ENCODE peak calls at places on chromosome 19, in five cellular contexts. B is SK-N-SH, S is HEK293T, E is HepG2, X is GM12878. J is an unnamed sample.

GRCh38 chr19:39253374-39254149 is 4.9 kb upstream of the IFNL4 start:
- DNase-seq in B (no peak), S (no peak), E (no peak), X (no peak), J (no peak)

GRCh38 chr19:8322638-8322997 is 1.3 kb downstream of the RPS28 start:
- DNase-seq in B (no peak), S (no peak), E (no peak), X (no peak), J (no peak)

GRCh38 chr19:45528744-45529453 is 21.6 kb downstream of the VASP start:
- DNase-seq in B (no peak), S (no peak), E (no peak), X (no peak), J (peak)

GRCh38 chr19:18660051-18660910 is 23.2 kb upstream of the CRTC1 start:
- DNase-seq in B (no peak), S (no peak), E (no peak), X (no peak), J (peak)

GRCh38 chr19:6091771-6092291 is 18.5 kb downstream of the RFX2 start:
- DNase-seq in B (no peak), S (no peak), E (no peak), X (no peak), J (no peak)

GRCh38 chr19:1279782-1280341 is 4.5 kb downstream of the FAM174C start:
- DNase-seq in B (peak), S (peak), E (peak), X (no peak), J (peak)

GRCh38 chr19:31110331-31110730 is 238.9 kb downstream of the TSHZ3 start:
- DNase-seq in B (peak), S (no peak), E (no peak), X (no peak), J (peak)

GRCh38 chr19:39138221-39139211 is 12.9 kb downstream of the PAK4 start:
- DNase-seq in B (peak), S (no peak), E (no peak), X (no peak), J (no peak)

GRCh38 chr19:20664917-20665781 is 3.8 kb upstream of the ZNF626 start:
- DNase-seq in B (no peak), S (no peak), E (peak), X (no peak), J (no peak)

GRCh38 chr19:1510807-1511206 is 2.0 kb downstream of the ADAMTSL5 start:
- DNase-seq in B (no peak), S (no peak), E (no peak), X (no peak), J (no peak)

GRCh38 chr19:46492841-46493235 is 2.8 kb downstream of the PNMA8B start:
- DNase-seq in B (peak), S (no peak), E (no peak), X (no peak), J (no peak)

GRCh38 chr19:584240-585001 is 5.3 kb upstream of the HCN2 start:
- DNase-seq in B (peak), S (peak), E (no peak), X (no peak), J (peak)

GRCh38 chr19:39182174-39182505 is 14.6 kb upstream of the NCCRP1 start:
- DNase-seq in B (no peak), S (no peak), E (no peak), X (no peak), J (no peak)

GRCh38 chr19:45345506-45345860 is 4.9 kb downstream of the KLC3 start:
- DNase-seq in B (no peak), S (no peak), E (no peak), X (no peak), J (no peak)

GRCh38 chr19:33904681-33905080 is 108.0 kb downstream of the KCTD15 start:
- DNase-seq in B (peak), S (no peak), E (peak), X (no peak), J (no peak)

GRCh38 chr19:10363789-10364281 is 16.5 kb downstream of the TYK2 start:
- DNase-seq in B (no peak), S (no peak), E (no peak), X (no peak), J (no peak)

GRCh38 chr19:19217110-19217509 is 5.4 kb downstream of the NCAN start:
- DNase-seq in B (peak), S (no peak), E (peak), X (no peak), J (peak)

GRCh38 chr19:10001899-10002298 is 8.4 kb downstream of the COL5A3 start:
- DNase-seq in B (no peak), S (peak), E (peak), X (no peak), J (peak)

GRCh38 chr19:53644061-53644816 is 12.4 kb downstream of the DPRX start:
- DNase-seq in B (no peak), S (no peak), E (no peak), X (no peak), J (no peak)

GRCh38 chr19:7506385-7507328 is 9.2 kb upstream of the ZNF358 start:
- DNase-seq in B (peak), S (peak), E (peak), X (no peak), J (peak)

GRCh38 chr19:2726904-2727639 is 5.9 kb upstream of the DIRAS1 start:
- DNase-seq in B (peak), S (no peak), E (no peak), X (no peak), J (no peak)

GRCh38 chr19:54462072-54462712 is 1.4 kb downstream of the LENG9 start:
- DNase-seq in B (no peak), S (no peak), E (no peak), X (no peak), J (peak)

GRCh38 chr19:33417751-33418150 is 44.2 kb downstream of the CEBPG start:
- DNase-seq in B (no peak), S (no peak), E (no peak), X (no peak), J (no peak)

GRCh38 chr19:13401388-13401787 is 104.9 kb downstream of the CACNA1A start:
- DNase-seq in B (no peak), S (peak), E (peak), X (no peak), J (peak)

GRCh38 chr19:38149597-38149996 is 74.4 kb downstream of the DPF1 start:
- DNase-seq in B (no peak), S (peak), E (no peak), X (no peak), J (peak)

GRCh38 chr19:370641-371330 is 26.2 kb upstream of the MIER2 start:
- DNase-seq in B (no peak), S (no peak), E (no peak), X (no peak), J (no peak)

GRCh38 chr19:1967087-1967608 is 26.2 kb downstream of the CSNK1G2 start:
- DNase-seq in B (no peak), S (no peak), E (no peak), X (no peak), J (no peak)

GRCh38 chr19:11461453-11461852 is 19.4 kb downstream of the ELAVL3 start:
- DNase-seq in B (no peak), S (no peak), E (no peak), X (no peak), J (no peak)

GRCh38 chr19:56270676-56271075 is 1.9 kb upstream of the EDDM13 start:
- DNase-seq in B (no peak), S (no peak), E (no peak), X (no peak), J (no peak)

GRCh38 chr19:12668937-12669271 is 2.3 kb downstream of the WDR83 start:
- DNase-seq in B (peak), S (no peak), E (peak), X (no peak), J (peak)

GRCh38 chr19:51971624-51972023 is 15.0 kb downstream of the ZNF350 start:
- DNase-seq in B (no peak), S (no peak), E (no peak), X (no peak), J (peak)
- TF ChIP-seq FOXM1 in B (no peak), S (no peak), E (no peak), X (no peak), J (no peak)

GRCh38 chr19:48724796-48725753 is 5.5 kb upstream of the MAMSTR start:
- DNase-seq in B (peak), S (peak), E (no peak), X (no peak), J (peak)
- TF ChIP-seq FOXM1 in B (no peak), S (no peak), E (no peak), X (no peak), J (no peak)

GRCh38 chr19:37007587-37008220 is 70.5 kb upstream of the ZNF420 start:
- DNase-seq in B (peak), S (no peak), E (no peak), X (no peak), J (peak)
- TF ChIP-seq FOXM1 in B (no peak), S (no peak), E (no peak), X (no peak), J (no peak)

DNA sequence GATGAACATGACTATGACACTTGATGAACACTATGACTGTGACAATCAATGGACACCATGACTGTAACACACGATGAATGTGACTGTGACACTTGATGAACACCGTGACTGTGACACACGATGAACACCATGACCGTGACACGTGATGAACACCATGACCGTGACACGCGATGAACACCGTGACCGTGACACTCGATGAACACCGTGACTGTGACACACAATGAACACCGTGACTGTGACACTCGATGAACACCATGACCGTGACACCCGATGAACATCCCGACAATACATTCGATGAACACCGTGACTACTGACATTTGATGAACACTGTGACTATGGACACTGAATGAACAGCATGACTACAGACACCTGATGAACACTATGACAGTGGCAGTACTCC is 30.9 kb downstream of the ZFR2 start:
- DNase-seq in B (no peak), S (no peak), E (no peak), X (no peak), J (no peak)
- TF ChIP-seq FOXM1 in B (no peak), S (no peak), E (no peak), X (peak), J (no peak)

DNA sequence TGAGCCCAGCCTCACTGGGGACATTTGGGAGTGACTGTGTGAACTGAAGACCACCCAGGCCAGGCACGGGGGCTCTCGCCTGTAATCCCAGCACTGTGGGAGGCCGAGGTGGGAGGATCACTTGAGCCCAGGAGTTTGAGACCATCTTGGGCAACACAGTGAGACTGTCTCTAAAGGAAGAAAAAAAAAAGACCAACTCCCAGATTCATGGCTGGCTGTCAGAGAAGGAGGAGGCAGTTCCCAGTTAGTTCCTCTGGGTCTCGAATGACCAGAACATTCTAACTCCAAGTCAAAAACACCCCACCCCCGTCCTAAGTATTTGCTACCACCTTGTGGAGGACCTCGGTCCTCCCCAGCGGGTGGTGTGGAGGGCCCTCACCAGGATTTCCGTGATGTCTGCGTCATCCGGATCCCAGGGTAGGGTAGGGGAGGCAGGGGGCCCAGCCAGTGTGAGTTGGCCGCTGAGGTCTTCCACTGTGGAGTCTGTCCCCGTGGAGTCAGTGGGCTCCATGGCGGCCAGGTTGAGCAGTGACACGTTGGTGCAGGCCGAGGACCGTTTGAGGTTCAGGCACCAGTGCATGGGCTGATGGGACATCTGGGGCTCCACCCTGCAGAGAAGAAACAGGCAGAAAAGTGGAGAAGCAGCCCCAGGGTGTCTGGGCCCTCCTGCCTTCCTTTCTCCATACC is 1.3 kb downstream of the TSKS start:
- DNase-seq in B (no peak), S (no peak), E (peak), X (no peak), J (peak)
- TF ChIP-seq FOXM1 in B (no peak), S (no peak), E (no peak), X (no peak), J (no peak)

GRCh38 chr19:15702590-15702930 is 25.3 kb upstream of the OR10H2 start:
- DNase-seq in B (peak), S (peak), E (peak), X (no peak), J (peak)
- TF ChIP-seq FOXM1 in B (no peak), S (no peak), E (no peak), X (no peak), J (no peak)

DNA sequence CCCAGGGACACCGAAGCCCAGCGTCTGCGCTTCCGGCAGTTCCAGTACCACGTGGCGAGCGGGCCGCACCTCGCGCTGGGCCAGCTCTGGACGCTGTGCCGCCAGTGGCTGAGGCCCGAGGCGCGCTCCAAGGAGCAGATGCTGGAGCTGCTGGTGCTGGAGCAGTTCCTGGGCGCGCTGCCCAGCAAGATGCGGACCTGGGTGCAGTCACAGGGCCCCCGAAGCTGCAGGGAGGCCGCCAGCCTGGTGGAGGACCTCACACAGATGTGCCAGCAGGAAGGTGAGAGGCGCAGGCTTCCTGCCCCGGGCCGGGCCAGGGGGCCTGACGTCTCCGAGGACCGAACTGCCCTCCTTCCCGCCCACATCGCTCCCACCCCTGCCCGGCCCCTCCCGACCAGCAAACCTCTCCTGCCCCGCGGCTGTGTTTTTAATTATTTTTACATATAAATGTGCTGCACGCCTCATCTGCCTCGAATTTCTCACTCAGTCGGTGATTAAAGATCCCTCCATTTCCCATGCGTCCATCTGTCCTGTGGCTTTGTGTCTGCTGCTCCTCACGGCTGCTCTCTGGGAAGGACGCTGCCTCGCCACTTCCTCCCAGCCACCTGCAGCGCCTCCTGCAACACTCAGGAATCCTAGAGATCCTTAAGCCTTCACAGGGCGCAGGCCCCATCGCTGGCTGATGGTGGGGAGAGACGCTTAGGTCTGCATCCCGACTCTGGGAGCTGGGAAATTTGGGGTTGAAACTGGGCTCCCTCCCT is 4.3 kb downstream of the ZSCAN1 start:
- DNase-seq in B (no peak), S (no peak), E (no peak), X (no peak), J (no peak)
- TF ChIP-seq FOXM1 in B (no peak), S (no peak), E (no peak), X (no peak), J (no peak)

GRCh38 chr19:4557186-4557970 is 2.1 kb downstream of the SEMA6B start:
- DNase-seq in B (peak), S (peak), E (no peak), X (no peak), J (peak)

GRCh38 chr19:4554717-4555116 is 4.8 kb downstream of the SEMA6B start:
- DNase-seq in B (no peak), S (no peak), E (no peak), X (no peak), J (no peak)

GRCh38 chr19:4556574-4557185 is 2.8 kb downstream of the SEMA6B start:
- DNase-seq in B (peak), S (peak), E (no peak), X (no peak), J (peak)

GRCh38 chr19:4553775-4554174 is 5.7 kb downstream of the SEMA6B start:
- DNase-seq in B (no peak), S (no peak), E (no peak), X (no peak), J (no peak)

GRCh38 chr19:4555657-4556561 is 3.6 kb downstream of the SEMA6B start:
- DNase-seq in B (peak), S (peak), E (no peak), X (no peak), J (peak)
- TF ChIP-seq FOXM1 in B (no peak), S (no peak), E (no peak), X (no peak), J (peak)